ENCODE peak calls at places on chromosomes 7 and 10, in eight cellular contexts. One of them, this sample, is unnamed.
A peak's percentile ranks its signal among the peaks of the same experiment; 100 is the strongest.

GRCh38 chr7:129870668-129871067 is 82.1 kb downstream of the UBE2H start:
- DNase-seq in kidney epithelial cell: no peak
- DNase-seq in omental fat pad: no peak
- DNase-seq in transverse colon: no peak
- DNase-seq in heart left ventricle: no peak
- DNase-seq in CD8-positive, alpha-beta T cell: no peak
- DNase-seq in mesothelial cell of epicardium: no peak
- DNase-seq in retinal pigment epithelial cell: no peak
- DNase-seq in this sample: no peak

GRCh38 chr10:126609566-126609965 is 60.9 kb downstream of the C10orf90 start:
- DNase-seq in kidney epithelial cell: no peak
- DNase-seq in omental fat pad: no peak
- DNase-seq in transverse colon: no peak
- DNase-seq in heart left ventricle: no peak
- DNase-seq in CD8-positive, alpha-beta T cell: no peak
- DNase-seq in mesothelial cell of epicardium: no peak
- DNase-seq in retinal pigment epithelial cell: no peak
- DNase-seq in this sample: no peak

GRCh38 chr7:100946766-100947365 is 2.5 kb upstream of the MUC3A start:
- DNase-seq in kidney epithelial cell: no peak
- DNase-seq in omental fat pad: no peak
- DNase-seq in transverse colon: no peak
- DNase-seq in heart left ventricle: peak; percentile 63
- DNase-seq in CD8-positive, alpha-beta T cell: no peak
- DNase-seq in mesothelial cell of epicardium: no peak
- DNase-seq in retinal pigment epithelial cell: no peak
- DNase-seq in this sample: no peak

GRCh38 chr7:32204361-32205018 is 134.3 kb upstream of the PDE1C start:
- DNase-seq in kidney epithelial cell: peak; percentile 41
- DNase-seq in omental fat pad: no peak
- DNase-seq in transverse colon: peak; percentile 54
- DNase-seq in heart left ventricle: peak; percentile 79
- DNase-seq in CD8-positive, alpha-beta T cell: no peak
- DNase-seq in mesothelial cell of epicardium: no peak
- DNase-seq in retinal pigment epithelial cell: peak; percentile 54
- DNase-seq in this sample: peak; percentile 87

GRCh38 chr7:29005829-29006228 is 47.7 kb upstream of the TRIL start:
- DNase-seq in kidney epithelial cell: peak; percentile 44
- DNase-seq in omental fat pad: no peak
- DNase-seq in transverse colon: no peak
- DNase-seq in heart left ventricle: no peak
- DNase-seq in CD8-positive, alpha-beta T cell: no peak
- DNase-seq in mesothelial cell of epicardium: no peak
- DNase-seq in retinal pigment epithelial cell: no peak
- DNase-seq in this sample: peak; percentile 54

GRCh38 chr7:99031496-99031895 is 112.4 kb downstream of the SMURF1 start:
- DNase-seq in kidney epithelial cell: no peak
- DNase-seq in omental fat pad: no peak
- DNase-seq in transverse colon: no peak
- DNase-seq in heart left ventricle: no peak
- DNase-seq in CD8-positive, alpha-beta T cell: no peak
- DNase-seq in mesothelial cell of epicardium: no peak
- DNase-seq in retinal pigment epithelial cell: no peak
- DNase-seq in this sample: no peak

GRCh38 chr10:13776861-13777301 is 190.1 kb downstream of the PRPF18 start:
- DNase-seq in kidney epithelial cell: no peak
- DNase-seq in omental fat pad: no peak
- DNase-seq in transverse colon: no peak
- DNase-seq in heart left ventricle: no peak
- DNase-seq in CD8-positive, alpha-beta T cell: no peak
- DNase-seq in mesothelial cell of epicardium: no peak
- DNase-seq in retinal pigment epithelial cell: no peak
- DNase-seq in this sample: peak; percentile 17

GRCh38 chr7:44058759-44059218 is 6.6 kb downstream of the PGAM2 start:
- DNase-seq in kidney epithelial cell: no peak
- DNase-seq in omental fat pad: peak; percentile 3
- DNase-seq in transverse colon: no peak
- DNase-seq in heart left ventricle: peak; percentile 17
- DNase-seq in CD8-positive, alpha-beta T cell: no peak
- DNase-seq in mesothelial cell of epicardium: no peak
- DNase-seq in retinal pigment epithelial cell: no peak
- DNase-seq in this sample: no peak

GRCh38 chr10:72309290-72310240 is 35.8 kb downstream of the DDIT4 start:
- DNase-seq in kidney epithelial cell: no peak
- DNase-seq in omental fat pad: no peak
- DNase-seq in transverse colon: peak; percentile 74
- DNase-seq in heart left ventricle: peak; percentile 79
- DNase-seq in CD8-positive, alpha-beta T cell: no peak
- DNase-seq in mesothelial cell of epicardium: no peak
- DNase-seq in retinal pigment epithelial cell: no peak
- DNase-seq in this sample: no peak

GRCh38 chr10:50574932-50575331 is 48.8 kb downstream of the SGMS1 start:
- DNase-seq in kidney epithelial cell: no peak
- DNase-seq in omental fat pad: no peak
- DNase-seq in transverse colon: no peak
- DNase-seq in heart left ventricle: no peak
- DNase-seq in CD8-positive, alpha-beta T cell: no peak
- DNase-seq in mesothelial cell of epicardium: no peak
- DNase-seq in retinal pigment epithelial cell: no peak
- DNase-seq in this sample: no peak

GRCh38 chr10:112131361-112131760 is 52.2 kb downstream of the GPAM start:
- DNase-seq in kidney epithelial cell: no peak
- DNase-seq in omental fat pad: no peak
- DNase-seq in transverse colon: no peak
- DNase-seq in heart left ventricle: no peak
- DNase-seq in CD8-positive, alpha-beta T cell: no peak
- DNase-seq in mesothelial cell of epicardium: no peak
- DNase-seq in retinal pigment epithelial cell: no peak
- DNase-seq in this sample: no peak

GRCh38 chr10:53489783-53490182 is 717.2 kb upstream of the MBL2 start:
- DNase-seq in kidney epithelial cell: no peak
- DNase-seq in omental fat pad: no peak
- DNase-seq in transverse colon: no peak
- DNase-seq in heart left ventricle: no peak
- DNase-seq in CD8-positive, alpha-beta T cell: no peak
- DNase-seq in mesothelial cell of epicardium: no peak
- DNase-seq in retinal pigment epithelial cell: no peak
- DNase-seq in this sample: no peak

GRCh38 chr7:139515266-139515665 is 8.2 kb upstream of the CLEC2L start:
- DNase-seq in kidney epithelial cell: no peak
- DNase-seq in omental fat pad: no peak
- DNase-seq in transverse colon: no peak
- DNase-seq in heart left ventricle: no peak
- DNase-seq in CD8-positive, alpha-beta T cell: no peak
- DNase-seq in mesothelial cell of epicardium: no peak
- DNase-seq in retinal pigment epithelial cell: no peak
- DNase-seq in this sample: no peak

GRCh38 chr7:142855756-142856564 is 1.1 kb downstream of the EPHB6 start:
- DNase-seq in kidney epithelial cell: no peak
- DNase-seq in omental fat pad: no peak
- DNase-seq in transverse colon: peak; percentile 45
- DNase-seq in heart left ventricle: peak; percentile 69
- DNase-seq in CD8-positive, alpha-beta T cell: no peak
- DNase-seq in mesothelial cell of epicardium: no peak
- DNase-seq in retinal pigment epithelial cell: no peak
- DNase-seq in this sample: peak; percentile 93

GRCh38 chr10:48927198-48927597 is 12.4 kb downstream of the LRRC18 start:
- DNase-seq in kidney epithelial cell: no peak
- DNase-seq in omental fat pad: no peak
- DNase-seq in transverse colon: no peak
- DNase-seq in heart left ventricle: no peak
- DNase-seq in CD8-positive, alpha-beta T cell: no peak
- DNase-seq in mesothelial cell of epicardium: no peak
- DNase-seq in retinal pigment epithelial cell: no peak
- DNase-seq in this sample: no peak

GRCh38 chr10:86255405-86256251 is 111.0 kb downstream of the GRID1 start:
- DNase-seq in kidney epithelial cell: no peak
- DNase-seq in omental fat pad: no peak
- DNase-seq in transverse colon: no peak
- DNase-seq in heart left ventricle: no peak
- DNase-seq in CD8-positive, alpha-beta T cell: no peak
- DNase-seq in mesothelial cell of epicardium: no peak
- DNase-seq in retinal pigment epithelial cell: no peak
- DNase-seq in this sample: no peak

GRCh38 chr7:134605978-134606923 is 40.4 kb upstream of the BPGM start:
- DNase-seq in kidney epithelial cell: no peak
- DNase-seq in omental fat pad: peak; percentile 49
- DNase-seq in transverse colon: peak; percentile 61
- DNase-seq in heart left ventricle: peak; percentile 66
- DNase-seq in CD8-positive, alpha-beta T cell: peak; percentile 40
- DNase-seq in mesothelial cell of epicardium: peak; percentile 39
- DNase-seq in retinal pigment epithelial cell: no peak
- DNase-seq in this sample: peak; percentile 73

GRCh38 chr10:9238041-9238440 is 1183.6 kb downstream of the GATA3 start:
- DNase-seq in kidney epithelial cell: no peak
- DNase-seq in omental fat pad: no peak
- DNase-seq in transverse colon: no peak
- DNase-seq in heart left ventricle: no peak
- DNase-seq in CD8-positive, alpha-beta T cell: no peak
- DNase-seq in mesothelial cell of epicardium: no peak
- DNase-seq in retinal pigment epithelial cell: no peak
- DNase-seq in this sample: no peak

GRCh38 chr7:74063223-74063641 is 20.4 kb upstream of the LIMK1 start:
- DNase-seq in kidney epithelial cell: no peak
- DNase-seq in omental fat pad: no peak
- DNase-seq in transverse colon: no peak
- DNase-seq in heart left ventricle: no peak
- DNase-seq in CD8-positive, alpha-beta T cell: no peak
- DNase-seq in mesothelial cell of epicardium: no peak
- DNase-seq in retinal pigment epithelial cell: no peak
- DNase-seq in this sample: no peak
- TF ChIP-seq CTCF in kidney epithelial cell: no peak
- TF ChIP-seq CTCF in omental fat pad: no peak
- TF ChIP-seq CTCF in transverse colon: no peak
- TF ChIP-seq CTCF in heart left ventricle: no peak
- TF ChIP-seq CTCF in CD8-positive, alpha-beta T cell: no peak
- TF ChIP-seq CTCF in mesothelial cell of epicardium: no peak
- TF ChIP-seq CTCF in retinal pigment epithelial cell: no peak
- TF ChIP-seq CTCF in this sample: no peak

GRCh38 chr7:77908664-77909063 is 110.1 kb downstream of the PHTF2 start:
- DNase-seq in kidney epithelial cell: no peak
- DNase-seq in omental fat pad: no peak
- DNase-seq in transverse colon: no peak
- DNase-seq in heart left ventricle: no peak
- DNase-seq in CD8-positive, alpha-beta T cell: no peak
- DNase-seq in mesothelial cell of epicardium: no peak
- DNase-seq in retinal pigment epithelial cell: no peak
- DNase-seq in this sample: no peak

GRCh38 chr7:77904252-77904651 is 105.7 kb downstream of the PHTF2 start:
- DNase-seq in kidney epithelial cell: no peak
- DNase-seq in omental fat pad: no peak
- DNase-seq in transverse colon: no peak
- DNase-seq in heart left ventricle: no peak
- DNase-seq in CD8-positive, alpha-beta T cell: no peak
- DNase-seq in mesothelial cell of epicardium: no peak
- DNase-seq in retinal pigment epithelial cell: no peak
- DNase-seq in this sample: no peak

GRCh38 chr7:77907281-77907680 is 108.7 kb downstream of the PHTF2 start:
- DNase-seq in kidney epithelial cell: no peak
- DNase-seq in omental fat pad: no peak
- DNase-seq in transverse colon: no peak
- DNase-seq in heart left ventricle: no peak
- DNase-seq in CD8-positive, alpha-beta T cell: no peak
- DNase-seq in mesothelial cell of epicardium: no peak
- DNase-seq in retinal pigment epithelial cell: no peak
- DNase-seq in this sample: no peak

GRCh38 chr7:77903597-77903996 is 105.0 kb downstream of the PHTF2 start:
- DNase-seq in kidney epithelial cell: no peak
- DNase-seq in omental fat pad: no peak
- DNase-seq in transverse colon: no peak
- DNase-seq in heart left ventricle: peak; percentile 37
- DNase-seq in CD8-positive, alpha-beta T cell: no peak
- DNase-seq in mesothelial cell of epicardium: no peak
- DNase-seq in retinal pigment epithelial cell: no peak
- DNase-seq in this sample: peak; percentile 43
- TF ChIP-seq CTCF in kidney epithelial cell: peak; percentile 3
- TF ChIP-seq CTCF in omental fat pad: no peak
- TF ChIP-seq CTCF in transverse colon: peak; percentile 11
- TF ChIP-seq CTCF in heart left ventricle: no peak
- TF ChIP-seq CTCF in CD8-positive, alpha-beta T cell: no peak
- TF ChIP-seq CTCF in mesothelial cell of epicardium: no peak
- TF ChIP-seq CTCF in retinal pigment epithelial cell: no peak
- TF ChIP-seq CTCF in this sample: no peak

GRCh38 chr10:130481076-130481930 is 345.1 kb downstream of the GLRX3 start:
- DNase-seq in kidney epithelial cell: no peak
- DNase-seq in omental fat pad: no peak
- DNase-seq in transverse colon: no peak
- DNase-seq in heart left ventricle: no peak
- DNase-seq in CD8-positive, alpha-beta T cell: no peak
- DNase-seq in mesothelial cell of epicardium: no peak
- DNase-seq in retinal pigment epithelial cell: no peak
- DNase-seq in this sample: no peak
- TF ChIP-seq CTCF in kidney epithelial cell: no peak
- TF ChIP-seq CTCF in omental fat pad: no peak
- TF ChIP-seq CTCF in transverse colon: no peak
- TF ChIP-seq CTCF in heart left ventricle: no peak
- TF ChIP-seq CTCF in CD8-positive, alpha-beta T cell: no peak
- TF ChIP-seq CTCF in mesothelial cell of epicardium: no peak
- TF ChIP-seq CTCF in retinal pigment epithelial cell: no peak
- TF ChIP-seq CTCF in this sample: no peak

GRCh38 chr7:12684733-12685132 is 2.7 kb upstream of the ARL4A start:
- DNase-seq in kidney epithelial cell: no peak
- DNase-seq in omental fat pad: no peak
- DNase-seq in transverse colon: no peak
- DNase-seq in heart left ventricle: no peak
- DNase-seq in CD8-positive, alpha-beta T cell: no peak
- DNase-seq in mesothelial cell of epicardium: no peak
- DNase-seq in retinal pigment epithelial cell: no peak
- DNase-seq in this sample: no peak

GRCh38 chr7:12687213-12688171 is at the start of gene ARL4A:
- DNase-seq in kidney epithelial cell: peak; percentile 87
- DNase-seq in omental fat pad: peak; percentile 97
- DNase-seq in transverse colon: peak; percentile 99
- DNase-seq in heart left ventricle: peak; percentile 100
- DNase-seq in CD8-positive, alpha-beta T cell: peak; percentile 78
- DNase-seq in mesothelial cell of epicardium: peak; percentile 97
- DNase-seq in retinal pigment epithelial cell: peak; percentile 97
- DNase-seq in this sample: peak; percentile 100

GRCh38 chr7:12686234-12686893 is 1.1 kb upstream of the ARL4A start:
- DNase-seq in kidney epithelial cell: peak; percentile 69
- DNase-seq in omental fat pad: peak; percentile 63
- DNase-seq in transverse colon: peak; percentile 97
- DNase-seq in heart left ventricle: peak; percentile 95
- DNase-seq in CD8-positive, alpha-beta T cell: peak; percentile 93
- DNase-seq in mesothelial cell of epicardium: peak; percentile 65
- DNase-seq in retinal pigment epithelial cell: peak; percentile 87
- DNase-seq in this sample: peak; percentile 90

GRCh38 chr7:12685550-12685949 is 1.9 kb upstream of the ARL4A start:
- DNase-seq in kidney epithelial cell: no peak
- DNase-seq in omental fat pad: no peak
- DNase-seq in transverse colon: no peak
- DNase-seq in heart left ventricle: no peak
- DNase-seq in CD8-positive, alpha-beta T cell: peak; percentile 14
- DNase-seq in mesothelial cell of epicardium: no peak
- DNase-seq in retinal pigment epithelial cell: peak; percentile 48
- DNase-seq in this sample: peak; percentile 46

DNA sequence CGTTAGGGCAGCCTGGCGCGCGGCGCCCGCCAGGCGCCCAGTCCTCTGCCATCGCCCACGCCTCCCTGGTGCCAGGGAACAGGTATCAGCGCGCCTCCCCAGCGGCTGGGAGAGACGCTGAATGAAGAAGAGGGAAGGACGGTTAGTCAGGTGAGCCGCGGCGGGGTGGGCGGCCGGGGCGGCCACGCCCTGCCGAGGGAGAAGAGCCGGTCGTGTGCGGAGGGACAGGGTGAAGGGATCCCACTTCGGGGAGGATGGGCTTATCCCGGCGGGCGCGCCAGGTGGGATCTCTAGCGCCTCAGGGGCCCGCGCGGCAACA is 580 bp upstream of the ARL4A start:
- DNase-seq in kidney epithelial cell: no peak
- DNase-seq in omental fat pad: no peak
- DNase-seq in transverse colon: no peak
- DNase-seq in heart left ventricle: no peak
- DNase-seq in CD8-positive, alpha-beta T cell: no peak
- DNase-seq in mesothelial cell of epicardium: no peak
- DNase-seq in retinal pigment epithelial cell: no peak
- DNase-seq in this sample: no peak
- TF ChIP-seq CTCF in kidney epithelial cell: no peak
- TF ChIP-seq CTCF in omental fat pad: no peak
- TF ChIP-seq CTCF in transverse colon: no peak
- TF ChIP-seq CTCF in heart left ventricle: no peak
- TF ChIP-seq CTCF in CD8-positive, alpha-beta T cell: peak; percentile 44
- TF ChIP-seq CTCF in mesothelial cell of epicardium: peak; percentile 39
- TF ChIP-seq CTCF in retinal pigment epithelial cell: no peak
- TF ChIP-seq CTCF in this sample: no peak

This sample was measured in MCF 10A.